ENCODE peak calls at places on chromosomes 1 and 21, in eight cellular contexts. M is lung, A is breast epithelium, K is pancreas, R is lower lobe of right lung, L is NT2/D1, W is thyroid gland, P is adrenal gland. E is an unnamed sample.

GRCh38 chr1:164774819-164775654 is 216.1 kb downstream of the PBX1 start:
- DNase-seq in P (peak; percentile 18), R (no peak), A (no peak), M (no peak), W (no peak), K (peak; percentile 86), L (no peak), E (no peak)

GRCh38 chr1:68363346-68363745 is 86.4 kb downstream of the RPE65 start:
- DNase-seq in A (no peak), M (no peak), K (no peak), W (no peak), P (no peak), L (no peak), R (no peak), E (no peak)

GRCh38 chr1:167450843-167451242 is 67.5 kb downstream of the CD247 start:
- DNase-seq in M (no peak), R (no peak), W (no peak), K (no peak), A (no peak), P (no peak), L (no peak), E (no peak)

GRCh38 chr21:28758042-28758882 is 234.4 kb downstream of the LTN1 start:
- DNase-seq in P (no peak), R (no peak), A (no peak), W (no peak), K (no peak), L (no peak), M (no peak), E (no peak)

GRCh38 chr1:178539291-178539690 is 26.4 kb downstream of the TEX35 start:
- DNase-seq in M (no peak), W (no peak), K (no peak), A (no peak), L (no peak), P (no peak), R (no peak), E (no peak)

GRCh38 chr1:18989176-18989799 is 32.8 kb upstream of the IFFO2 start:
- DNase-seq in R (no peak), W (no peak), P (no peak), L (no peak), A (no peak), M (no peak), K (peak; percentile 83), E (no peak)

GRCh38 chr1:57860333-57860732 is 436.5 kb upstream of the DAB1 start:
- DNase-seq in P (no peak), K (no peak), W (no peak), M (no peak), A (no peak), R (no peak), L (peak; percentile 40), E (no peak)

GRCh38 chr1:77556045-77556444 is 126.4 kb downstream of the ZZZ3 start:
- DNase-seq in R (no peak), L (no peak), W (no peak), P (no peak), M (no peak), A (no peak), K (no peak), E (no peak)

GRCh38 chr1:29682171-29682917 is 446.0 kb downstream of the PTPRU start:
- DNase-seq in A (peak; percentile 8), M (peak; percentile 25), R (no peak), P (no peak), L (no peak), K (no peak), W (no peak), E (no peak)

GRCh38 chr1:159177273-159177907 is 6.0 kb downstream of the CADM3 start:
- DNase-seq in W (peak; percentile 74), M (peak; percentile 54), P (peak; percentile 66), R (no peak), L (peak; percentile 89), K (peak; percentile 35), A (no peak), E (no peak)

GRCh38 chr1:239891621-239892358 is 199.9 kb upstream of the FMN2 start:
- DNase-seq in R (no peak), W (no peak), A (no peak), P (no peak), K (no peak), L (no peak), M (no peak), E (no peak)

GRCh38 chr1:224338150-224338838 is 8.3 kb upstream of the NVL start:
- DNase-seq in L (no peak), A (no peak), M (peak; percentile 76), P (no peak), K (no peak), R (no peak), W (no peak), E (no peak)

GRCh38 chr1:87123610-87124009 is 205.1 kb upstream of the LMO4 start:
- DNase-seq in P (no peak), M (no peak), K (no peak), L (no peak), A (no peak), W (no peak), R (no peak), E (no peak)

GRCh38 chr1:30758785-30759380 is 1.3 kb upstream of the LAPTM5 start:
- DNase-seq in P (no peak), L (no peak), M (no peak), K (no peak), A (no peak), W (no peak), R (no peak), E (no peak)

GRCh38 chr1:44832068-44832700 is 10.9 kb downstream of the PTCH2 start:
- DNase-seq in W (peak; percentile 36), M (no peak), P (no peak), K (no peak), L (no peak), R (no peak), A (no peak), E (no peak)

GRCh38 chr1:63917571-63918394 is 144.0 kb downstream of the ROR1 start:
- DNase-seq in L (peak; percentile 44), K (no peak), P (no peak), W (no peak), R (no peak), A (no peak), M (no peak), E (no peak)

GRCh38 chr21:17889171-17889570 is 70.0 kb upstream of the C21orf91 start:
- DNase-seq in M (no peak), K (no peak), P (no peak), R (no peak), A (no peak), L (no peak), W (no peak), E (no peak)

GRCh38 chr1:36857761-36858160 is 176.6 kb downstream of the GRIK3 start:
- DNase-seq in P (no peak), R (no peak), A (no peak), M (no peak), W (no peak), L (peak; percentile 47), K (no peak), E (no peak)

DNA sequence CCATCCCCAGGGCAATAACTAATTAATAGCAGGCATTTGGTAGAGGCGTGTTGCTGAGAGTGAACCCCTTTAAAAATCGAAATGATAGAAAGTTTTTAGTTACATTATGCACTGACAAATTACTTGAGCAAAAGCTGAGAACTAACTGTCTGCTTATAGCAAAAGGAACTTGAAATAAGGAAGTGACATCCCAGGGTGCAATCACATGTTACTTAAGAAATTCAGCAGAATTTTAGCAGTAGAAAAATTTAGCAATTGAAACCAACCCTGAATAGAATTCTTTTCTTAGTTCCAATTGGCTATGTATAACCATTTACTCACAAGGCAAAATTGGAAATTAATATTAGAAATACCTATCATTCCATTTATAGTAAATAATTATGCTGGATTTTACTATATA is 139.5 kb upstream of the SAMSN1 start:
- DNase-seq in P (no peak), R (no peak), W (no peak), A (no peak), K (no peak), L (no peak), M (no peak), E (no peak)
- H3K4me1 ChIP-seq in P (no peaks in the 10 kb centered on the region), R (peaks cover 11% of the 10 kb centered on the region), W (no peaks in the 10 kb centered on the region), A (no peaks in the 10 kb centered on the region), K (no peaks in the 10 kb centered on the region), L (no peaks in the 10 kb centered on the region), M (no peaks in the 10 kb centered on the region), E (no peaks in the 10 kb centered on the region)

GRCh38 chr1:17155257-17155895 is 36.1 kb upstream of the PADI2 start:
- DNase-seq in A (no peak), L (no peak), K (no peak), P (no peak), M (no peak), R (no peak), W (no peak), E (no peak)
- H3K4me1 ChIP-seq in A (no peaks in the 10 kb centered on the region), L (no peaks in the 10 kb centered on the region), K (no peaks in the 10 kb centered on the region), P (no peaks in the 10 kb centered on the region), M (no peaks in the 10 kb centered on the region), R (no peaks in the 10 kb centered on the region), W (no peaks in the 10 kb centered on the region), E (no peaks in the 10 kb centered on the region)

GRCh38 chr21:45594721-45595489 is 48.6 kb upstream of the PCBP3 start:
- DNase-seq in W (no peak), K (no peak), M (no peak), L (no peak), R (peak; percentile 23), P (no peak), A (no peak), E (peak; percentile 31)
- H3K4me1 ChIP-seq in W (peaks cover 4% of the 10 kb centered on the region), K (no peaks in the 10 kb centered on the region), M (peaks cover 8% of the 10 kb centered on the region), L (no peaks in the 10 kb centered on the region), R (peaks cover 12% of the 10 kb centered on the region), P (peaks cover 9% of the 10 kb centered on the region), A (no peaks in the 10 kb centered on the region), E (no peaks in the 10 kb centered on the region)

GRCh38 chr1:162315673-162316072 is 61.0 kb downstream of the SPATA46 start:
- DNase-seq in A (no peak), M (no peak), K (no peak), P (no peak), W (no peak), R (no peak), L (no peak), E (no peak)
- H3K4me1 ChIP-seq in A (no peaks in the 10 kb centered on the region), M (no peaks in the 10 kb centered on the region), K (no peaks in the 10 kb centered on the region), P (no peaks in the 10 kb centered on the region), W (no peaks in the 10 kb centered on the region), R (no peaks in the 10 kb centered on the region), L (peaks cover 7% of the 10 kb centered on the region), E (no peaks in the 10 kb centered on the region)

GRCh38 chr1:41399148-41399795 is 38.0 kb downstream of the FOXO6 start:
- DNase-seq in K (peak; percentile 39), L (no peak), R (no peak), P (no peak), M (no peak), A (no peak), W (no peak), E (no peak)
- H3K4me1 ChIP-seq in K (no peaks in the 10 kb centered on the region), L (peaks cover 24% of the 10 kb centered on the region), R (peaks cover 4% of the 10 kb centered on the region), P (no peaks in the 10 kb centered on the region), M (peaks cover 8% of the 10 kb centered on the region), A (no peaks in the 10 kb centered on the region), W (no peaks in the 10 kb centered on the region), E (no peaks in the 10 kb centered on the region)

GRCh38 chr1:182281541-182281940 is 110.0 kb downstream of the GLUL start:
- DNase-seq in W (no peak), A (no peak), P (no peak), M (no peak), K (no peak), R (no peak), L (no peak), E (no peak)
- H3K4me1 ChIP-seq in W (peaks cover 27% of the 10 kb centered on the region), A (no peaks in the 10 kb centered on the region), P (no peaks in the 10 kb centered on the region), M (no peaks in the 10 kb centered on the region), K (no peaks in the 10 kb centered on the region), R (peaks cover 6% of the 10 kb centered on the region), L (peaks cover 3% of the 10 kb centered on the region), E (no peaks in the 10 kb centered on the region)